ENCODE peak calls at places on chromosomes 16 and 17, in four cellular contexts. R is AG04450, M is NCI-H2171, V is ascending aorta. T is an unnamed sample.

GRCh38 chr17:44376124-44376523 is 12.5 kb upstream of the FAM171A2 start:
- DNase-seq in M (no peak), V (no peak), R (no peak), T (no peak)

GRCh38 chr16:1712791-1713261 is 6.8 kb downstream of the MAPK8IP3 start:
- DNase-seq in V (no peak), M (no peak), R (no peak), T (no peak)

GRCh38 chr16:29256501-29256981 is 150.0 kb downstream of the NPIPB11 start:
- DNase-seq in V (no peak), R (no peak), M (no peak), T (no peak)

GRCh38 chr16:23836078-23836403 is 258 bp downstream of the PRKCB start:
- DNase-seq in V (no peak), R (no peak), M (no peak), T (no peak)

GRCh38 chr17:44062871-44063270 is 3.6 kb downstream of the LSM12 start:
- DNase-seq in V (no peak), R (no peak), M (no peak), T (no peak)

GRCh38 chr17:70028397-70028796 is 46.6 kb upstream of the KCNJ16 start:
- DNase-seq in M (no peak), V (no peak), R (no peak), T (no peak)

GRCh38 chr17:9241774-9242496 is 220.6 kb downstream of the NTN1 start:
- DNase-seq in V (no peak), M (no peak), R (no peak), T (no peak)

GRCh38 chr16:86424413-86424812 is 85.9 kb upstream of the FOXF1 start:
- DNase-seq in M (no peak), R (no peak), V (no peak), T (peak; percentile 66)

GRCh38 chr16:6797223-6797622 is 535.4 kb upstream of the RBFOX1 start:
- DNase-seq in R (no peak), M (no peak), V (no peak), T (no peak)

GRCh38 chr16:89222931-89223330 is 5.4 kb downstream of the ZNF778 start:
- DNase-seq in M (no peak), R (no peak), V (no peak), T (no peak)